ENCODE peak calls at places on chromosomes 13 and 19, in six cellular contexts. C is DND-41, B is stomach, K is SJSA1, A is lower lobe of right lung, N is brain microvascular endothelial cell. H is an unnamed sample.
A peak's percentile ranks its signal among the peaks of the same experiment; 100 is the strongest.

GRCh38 chr13:24614306-24615080 is 65.7 kb upstream of the ATP12A start:
- DNase-seq in C (no peak), B (no peak), K (no peak), A (no peak), N (no peak), H (no peak)

GRCh38 chr19:15871570-15871969 is 26.3 kb downstream of the CYP4F2 start:
- DNase-seq in C (no peak), B (no peak), K (no peak), A (peak; percentile 51), N (no peak), H (peak; percentile 53)

GRCh38 chr13:35714588-35714987 is 238.1 kb upstream of the MAB21L1 start:
- DNase-seq in C (no peak), B (no peak), K (no peak), A (no peak), N (no peak), H (no peak)

GRCh38 chr19:19488041-19488874 is 27.1 kb downstream of the TSSK6 start:
- DNase-seq in C (no peak), B (peak; percentile 59), K (no peak), A (no peak), N (peak; percentile 19), H (peak; percentile 58)

GRCh38 chr19:47183579-47183978 is 47.4 kb downstream of the BBC3 start:
- DNase-seq in C (no peak), B (no peak), K (no peak), A (no peak), N (no peak), H (no peak)

GRCh38 chr19:28289294-28290063 is 923.5 kb downstream of the UQCRFS1 start:
- DNase-seq in C (no peak), B (no peak), K (peak; percentile 44), A (no peak), N (no peak), H (no peak)

GRCh38 chr19:15251749-15252397 is 19.6 kb upstream of the EPHX3 start:
- DNase-seq in C (no peak), B (peak; percentile 33), K (peak; percentile 93), A (peak; percentile 66), N (peak; percentile 92), H (peak; percentile 38)

GRCh38 chr19:33442706-33443105 is 69.2 kb downstream of the CEBPG start:
- DNase-seq in C (no peak), B (no peak), K (no peak), A (peak; percentile 32), N (no peak), H (no peak)

GRCh38 chr13:21326155-21327030 is 132.7 kb downstream of the ZDHHC20 start:
- DNase-seq in C (no peak), B (peak; percentile 52), K (peak; percentile 37), A (no peak), N (peak; percentile 18), H (no peak)

GRCh38 chr19:5369962-5370367 is 29.4 kb upstream of the PTPRS start:
- DNase-seq in C (peak; percentile 60), B (peak; percentile 69), K (peak; percentile 24), A (peak; percentile 50), N (peak; percentile 35), H (peak; percentile 77)

GRCh38 chr13:45372189-45373115 is 31.5 kb upstream of the TPT1 start:
- DNase-seq in C (no peak), B (no peak), K (no peak), A (no peak), N (no peak), H (no peak)

GRCh38 chr19:4597975-4598671 is 38.6 kb upstream of the SEMA6B start:
- DNase-seq in C (peak; percentile 75), B (peak; percentile 34), K (no peak), A (peak; percentile 49), N (peak; percentile 19), H (peak; percentile 97)

GRCh38 chr13:74074723-74075122 is 59.5 kb downstream of the KLF12 start:
- DNase-seq in C (no peak), B (no peak), K (peak; percentile 13), A (no peak), N (peak; percentile 18), H (no peak)

GRCh38 chr13:94412870-94413269 is 66.6 kb downstream of the DCT start:
- DNase-seq in C (no peak), B (no peak), K (no peak), A (no peak), N (no peak), H (no peak)

GRCh38 chr13:46553886-46554855 is 1.2 kb downstream of the LRCH1 start:
- DNase-seq in C (peak; percentile 78), B (peak; percentile 71), K (peak; percentile 74), A (peak; percentile 82), N (peak; percentile 78), H (peak; percentile 52)

GRCh38 chr13:106795847-106796246 is 227.9 kb upstream of the ARGLU1 start:
- DNase-seq in C (no peak), B (no peak), K (no peak), A (no peak), N (peak; percentile 4), H (no peak)

GRCh38 chr13:93227906-93228801 is 1.5 kb downstream of the GPC6 start:
- DNase-seq in C (no peak), B (peak; percentile 28), K (peak; percentile 96), A (peak; percentile 42), N (peak; percentile 81), H (peak; percentile 79)

GRCh38 chr13:44471686-44472085 is 98.1 kb downstream of the SERP2 start:
- DNase-seq in C (no peak), B (no peak), K (peak; percentile 62), A (no peak), N (peak; percentile 52), H (no peak)

GRCh38 chr13:30334663-30335386 is 27.5 kb upstream of the KATNAL1 start:
- DNase-seq in C (no peak), B (no peak), K (peak; percentile 21), A (no peak), N (no peak), H (peak; percentile 52)

GRCh38 chr19:11064831-11065303 is 24.4 kb upstream of the LDLR start:
- DNase-seq in C (no peak), B (no peak), K (no peak), A (no peak), N (no peak), H (peak; percentile 55)

GRCh38 chr19:3386447-3387234 is 20.3 kb downstream of the NFIC start:
- DNase-seq in C (no peak), B (no peak), K (no peak), A (no peak), N (no peak), H (no peak)

DNA sequence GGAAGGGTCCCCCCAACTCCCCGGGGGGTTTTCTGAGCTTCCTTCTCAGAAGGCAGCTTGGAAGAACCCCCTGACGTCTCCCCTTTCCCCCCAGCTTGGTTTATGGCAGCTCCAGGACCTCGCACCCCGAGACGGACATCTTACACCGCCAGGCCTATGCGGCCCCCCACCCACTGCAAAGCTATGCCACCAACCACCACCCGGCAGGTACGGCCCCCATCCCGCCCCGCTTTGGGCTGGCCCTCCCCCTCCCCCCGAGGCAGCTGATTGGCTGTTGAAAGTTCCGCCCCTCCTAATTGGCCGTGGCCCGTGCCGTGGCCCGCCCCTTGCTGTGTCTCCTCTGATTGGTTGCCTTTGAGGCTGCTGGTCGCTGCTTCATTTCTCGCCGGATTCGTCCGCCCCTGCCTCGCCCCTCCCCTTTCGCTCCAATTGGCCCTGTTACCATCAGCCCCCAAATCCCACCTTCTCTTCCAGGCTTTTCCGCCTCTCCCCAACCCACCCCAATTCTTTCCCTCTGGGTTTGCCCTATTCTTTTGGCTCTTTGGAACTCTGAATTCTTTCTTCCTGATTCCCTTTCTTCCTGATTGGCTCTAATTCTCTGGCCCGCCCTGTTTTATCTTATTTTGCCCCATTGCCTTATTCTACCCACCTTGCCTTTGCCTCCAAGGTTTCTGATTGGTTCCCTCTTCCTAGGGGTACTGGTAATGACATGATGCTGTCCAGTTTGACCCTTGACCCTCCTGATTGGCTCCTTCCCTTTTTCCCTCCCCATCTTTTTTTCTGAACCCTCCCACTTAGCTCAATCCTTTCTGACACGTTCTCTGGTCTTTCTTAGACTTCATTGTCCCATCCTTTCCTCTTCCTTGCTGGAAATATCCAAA is 2.5 kb downstream of the PRR12 start:
- DNase-seq in C (peak; percentile 93), B (peak; percentile 94), K (peak; percentile 82), A (peak; percentile 94), N (peak; percentile 92), H (peak; percentile 100)
- H3K4me3 ChIP-seq in C (peak overlapping the region; percentile 97), B (peak overlapping the region; percentile 70), K (peak overlapping the region; percentile 72), A (peak overlapping the region; percentile 72), N (peak overlapping the region; percentile 85), H (peak overlapping the region; percentile 88)

GRCh38 chr13:43170497-43170896 is 147.1 kb downstream of the DNAJC15 start:
- DNase-seq in C (no peak), B (no peak), K (no peak), A (no peak), N (no peak), H (no peak)

GRCh38 chr13:43171489-43171888 is 148.1 kb downstream of the DNAJC15 start:
- DNase-seq in C (no peak), B (no peak), K (no peak), A (no peak), N (no peak), H (no peak)

GRCh38 chr13:43167058-43167457 is 143.7 kb downstream of the DNAJC15 start:
- DNase-seq in C (no peak), B (no peak), K (no peak), A (no peak), N (no peak), H (no peak)
- H3K4me3 ChIP-seq in C (no peak overlapping the region), B (no peak overlapping the region), K (no peak overlapping the region), A (no peak overlapping the region), N (no peak overlapping the region), H (no peak overlapping the region)

DNA sequence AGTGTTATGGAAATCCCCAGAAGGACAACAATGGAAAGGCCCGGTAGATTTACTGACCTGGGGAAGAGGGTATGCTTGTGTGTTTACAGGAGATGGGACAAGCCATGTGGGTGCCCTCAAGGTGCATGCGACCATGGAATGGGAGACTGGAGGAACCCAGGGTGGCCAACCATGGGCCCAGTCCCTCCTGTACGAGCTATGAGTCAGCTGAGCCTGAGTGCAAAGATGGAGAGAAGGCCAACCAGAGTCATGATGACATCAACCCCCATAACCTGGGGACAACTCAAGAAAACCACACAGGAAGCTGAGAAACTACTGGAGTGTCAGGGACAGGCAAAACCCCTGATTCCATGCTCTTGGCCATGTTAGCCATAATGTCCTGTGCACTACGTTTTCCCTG is 7.8 kb downstream of the ZNF350 start:
- DNase-seq in C (no peak), B (no peak), K (no peak), A (no peak), N (no peak), H (no peak)
- H3K4me3 ChIP-seq in C (no peak overlapping the region), B (no peak overlapping the region), K (no peak overlapping the region), A (no peak overlapping the region), N (no peak overlapping the region), H (no peak overlapping the region)

DNA sequence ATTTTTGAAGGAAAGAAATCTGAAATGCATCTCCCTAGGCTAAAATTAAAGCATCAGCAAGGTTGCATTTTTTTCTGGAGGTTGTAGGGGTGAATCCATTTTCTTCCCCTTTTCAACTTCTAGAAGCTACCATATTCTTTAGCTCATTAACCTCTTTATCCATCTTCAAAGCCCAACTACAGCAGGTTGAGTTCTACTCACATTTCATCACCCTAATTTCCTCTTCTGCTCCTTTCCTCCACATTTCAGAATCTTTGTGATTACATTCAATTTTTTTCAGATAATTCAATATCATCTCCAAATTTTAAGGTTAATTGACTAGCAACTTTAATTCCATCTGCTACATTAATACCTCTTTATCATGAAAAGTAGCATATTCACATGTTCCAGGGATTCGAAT is 2655.7 kb upstream of the PCDH20 start:
- DNase-seq in C (no peak), B (no peak), K (no peak), A (no peak), N (no peak), H (no peak)
- H3K4me3 ChIP-seq in C (no peak overlapping the region), B (no peak overlapping the region), K (no peak overlapping the region), A (no peak overlapping the region), N (no peak overlapping the region), H (no peak overlapping the region)

H was measured in K562.